ENCODE peak calls at places on chromosome 4, in eight cellular contexts. M is NCI-H2107, V is kidney tubule cell, L is HCEC 1CT, Y is Ammon's horn, Q is Calu3, G is mesendoderm, A is NCI-H2081 treated with DMSO at 0.1 percent for 48 hours. H is an unnamed sample.

GRCh38 chr4:99403380-99404194 is 31.6 kb downstream of the ADH7 start:
- DNase-seq in G (no peak), V (peak), L (peak), M (no peak), A (no peak), Q (no peak), Y (no peak), H (no peak)

GRCh38 chr4:179678093-179678804 is 2236.0 kb upstream of the AGA start:
- DNase-seq in M (no peak), G (no peak), L (no peak), Y (no peak), Q (no peak), V (no peak), A (no peak), H (no peak)

GRCh38 chr4:39429476-39430310 is 23.0 kb downstream of the KLB start:
- DNase-seq in M (no peak), Y (no peak), Q (no peak), L (no peak), V (no peak), A (no peak), G (no peak), H (no peak)

GRCh38 chr4:74874785-74875367 is 58.0 kb upstream of the PARM1 start:
- DNase-seq in Y (peak), M (no peak), L (peak), Q (peak), G (peak), A (no peak), V (peak), H (peak)

GRCh38 chr4:17781072-17781830 is at the start of gene FAM184B:
- DNase-seq in G (peak), V (peak), M (no peak), L (no peak), Q (peak), A (no peak), Y (peak), H (no peak)

GRCh38 chr4:78120144-78120880 is 63.2 kb downstream of the FRAS1 start:
- DNase-seq in M (no peak), A (no peak), Y (no peak), V (no peak), Q (no peak), L (no peak), G (no peak), H (no peak)

GRCh38 chr4:76310683-76311082 is 4.2 kb downstream of the STBD1 start:
- DNase-seq in V (no peak), L (no peak), A (no peak), Y (no peak), G (no peak), Q (no peak), M (no peak), H (no peak)

GRCh38 chr4:146445198-146446150 is 76.3 kb downstream of the SLC10A7 start:
- DNase-seq in Q (no peak), Y (no peak), A (no peak), G (no peak), V (no peak), M (no peak), L (no peak), H (no peak)

GRCh38 chr4:184506527-184507121 is 32.3 kb upstream of the IRF2 start:
- DNase-seq in L (no peak), M (no peak), A (no peak), Y (peak), Q (no peak), V (no peak), G (peak), H (no peak)

GRCh38 chr4:81756973-81757372 is 285.3 kb upstream of the RASGEF1B start:
- DNase-seq in A (no peak), V (no peak), Q (no peak), M (no peak), L (no peak), Y (no peak), G (no peak), H (no peak)

GRCh38 chr4:124060261-124060918 is 652.1 kb downstream of the ANKRD50 start:
- DNase-seq in A (no peak), V (no peak), Q (no peak), L (peak), Y (peak), M (no peak), G (no peak), H (no peak)

GRCh38 chr4:110020139-110020538 is 107.5 kb downstream of the EGF start:
- DNase-seq in Y (no peak), L (no peak), V (peak), G (peak), Q (no peak), M (no peak), A (no peak), H (peak)

H was measured in cerebellar cortex.